ENCODE peak calls at places on chromosomes 7 and 10, in five cellular contexts. N, X, J, I and C are unnamed samples.

GRCh38 chr7:101898019-101898575 is 80.7 kb downstream of the CUX1 start:
- DNase-seq in I (no peak), N (no peak), J (no peak), X (no peak), C (no peak)

GRCh38 chr10:75012471-75012870 is 99.0 kb upstream of the SAMD8 start:
- DNase-seq in J (no peak), X (no peak), I (no peak), N (no peak), C (no peak)

GRCh38 chr10:51023611-51024010 is 50.7 kb upstream of the PRKG1 start:
- DNase-seq in J (no peak), I (no peak), N (no peak), X (no peak), C (no peak)

GRCh38 chr10:73076361-73077183 is 20.1 kb downstream of the P4HA1 start:
- DNase-seq in I (no peak), J (no peak), X (no peak), N (no peak), C (peak)

GRCh38 chr7:50595538-50596102 is 30.4 kb upstream of the DDC start:
- DNase-seq in I (peak), J (no peak), N (no peak), X (peak), C (peak)

GRCh38 chr10:76736848-76737495 is 900.6 kb downstream of the KCNMA1 start:
- DNase-seq in J (peak), X (no peak), N (no peak), I (no peak), C (no peak)

GRCh38 chr10:43931308-43931930 is 282.7 kb upstream of the ZNF32 start:
- DNase-seq in X (no peak), I (no peak), N (no peak), J (no peak), C (no peak)

GRCh38 chr10:64067009-64067606 is 545.9 kb downstream of the REEP3 start:
- DNase-seq in I (no peak), X (no peak), J (no peak), N (no peak), C (no peak)

GRCh38 chr7:80392229-80393169 is 119.4 kb downstream of the GNAT3 start:
- DNase-seq in J (no peak), I (no peak), N (no peak), X (no peak), C (no peak)

GRCh38 chr7:80307251-80307856 is 172.7 kb downstream of the GNAI1 start:
- DNase-seq in N (no peak), J (no peak), X (no peak), I (no peak), C (no peak)

GRCh38 chr10:73874267-73875138 is at the start of gene CAMK2G:
- DNase-seq in J (no peak), I (no peak), N (peak), X (peak), C (peak)

GRCh38 chr7:125363873-125364272 is 434.2 kb upstream of the POT1 start:
- DNase-seq in I (no peak), N (no peak), J (no peak), X (no peak), C (no peak)

GRCh38 chr7:34720289-34720688 is 62.3 kb downstream of the NPSR1 start:
- DNase-seq in N (no peak), J (no peak), X (no peak), I (no peak), C (no peak)

GRCh38 chr10:32412499-32412853 is 33.5 kb upstream of the CCDC7 start:
- DNase-seq in J (peak), X (no peak), I (no peak), N (no peak), C (no peak)

GRCh38 chr10:79984851-79985250 is 35.9 kb upstream of the SFTPD start:
- DNase-seq in N (no peak), X (no peak), I (no peak), J (peak), C (no peak)

GRCh38 chr7:123583821-123584220 is 17.8 kb upstream of the ASB15 start:
- DNase-seq in N (no peak), X (no peak), I (no peak), J (no peak), C (no peak)

GRCh38 chr10:98399784-98400183 is 15.2 kb downstream of the PYROXD2 start:
- DNase-seq in J (no peak), I (no peak), X (no peak), N (no peak), C (no peak)

GRCh38 chr10:69629519-69629896 is 539 bp upstream of the FAM241B start:
- DNase-seq in I (no peak), X (no peak), N (no peak), J (no peak), C (no peak)

GRCh38 chr7:111132833-111133232 is 41.9 kb downstream of the LRRN3 start:
- DNase-seq in J (no peak), I (no peak), X (no peak), N (no peak), C (no peak)

GRCh38 chr10:10353326-10353725 is 664.3 kb upstream of the CELF2 start:
- DNase-seq in J (no peak), N (no peak), I (no peak), X (no peak), C (no peak)

GRCh38 chr7:33155811-33156210 is 26.4 kb downstream of the BBS9 start:
- DNase-seq in N (no peak), I (no peak), X (no peak), J (no peak), C (no peak)

GRCh38 chr10:69497235-69497561 is 45.9 kb downstream of the TSPAN15 start:
- DNase-seq in I (no peak), X (no peak), N (no peak), J (no peak), C (no peak)

GRCh38 chr10:4058514-4059029 is 273.6 kb upstream of the KLF6 start:
- DNase-seq in J (no peak), I (no peak), X (no peak), N (no peak), C (no peak)

GRCh38 chr10:77835669-77836086 is 90.9 kb downstream of the DLG5 start:
- DNase-seq in N (no peak), I (no peak), X (no peak), J (no peak), C (no peak)

GRCh38 chr10:77834943-77835668 is 91.4 kb downstream of the DLG5 start:
- DNase-seq in X (no peak), N (no peak), I (no peak), J (no peak), C (no peak)

GRCh38 chr10:77836299-77836820 is 90.2 kb downstream of the DLG5 start:
- DNase-seq in X (peak), J (no peak), I (no peak), N (no peak), C (peak)

GRCh38 chr10:77837925-77838595 is 88.5 kb downstream of the DLG5 start:
- DNase-seq in X (no peak), J (no peak), I (no peak), N (no peak), C (peak)

DNA sequence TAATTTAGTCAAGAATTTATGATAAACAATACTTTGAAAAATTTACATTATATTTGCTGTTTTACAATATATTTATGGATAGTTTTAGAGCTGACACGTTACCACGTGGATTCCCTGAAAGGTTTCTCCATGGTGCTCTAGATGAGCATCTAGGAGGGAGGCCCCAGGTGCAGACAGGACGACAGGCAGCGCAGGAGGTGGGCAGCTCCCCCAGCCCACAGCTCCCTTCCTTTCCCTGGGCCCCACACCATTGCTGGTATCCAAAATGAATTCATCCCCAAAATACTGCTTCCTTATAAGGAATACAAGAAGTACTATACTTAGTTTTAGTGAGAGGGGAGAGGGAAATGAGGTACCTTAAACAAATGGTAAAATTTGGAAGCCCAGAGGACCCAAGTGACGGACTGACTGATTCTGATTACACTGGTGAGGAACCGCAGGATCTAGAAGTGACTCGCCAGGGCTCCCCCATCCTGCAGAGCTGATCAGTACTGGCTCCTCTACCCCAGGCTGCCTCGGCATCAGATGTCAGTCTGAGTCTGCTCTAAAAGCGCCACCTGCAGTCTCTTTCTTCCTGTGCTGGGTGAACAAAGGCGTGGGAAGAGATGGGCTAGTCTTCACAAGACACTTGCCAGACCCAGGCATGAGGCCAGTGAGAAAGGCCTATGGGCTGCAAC is 89.2 kb downstream of the DLG5 start:
- DNase-seq in I (no peak), J (no peak), X (no peak), N (peak), C (peak)
- TF ChIP-seq CTCF in I (peak), J (peak), X (no peak), N (no peak), C (no peak)

GRCh38 chr10:93815304-93816091 is 57.8 kb downstream of the LGI1 start:
- DNase-seq in I (no peak), N (peak), J (no peak), X (no peak), C (peak)
- TF ChIP-seq CTCF in I (no peak), N (no peak), J (no peak), X (no peak), C (no peak)

GRCh38 chr10:132735341-132735775 is 50.6 kb downstream of the NKX6-2 start:
- DNase-seq in N (no peak), I (no peak), J (no peak), X (no peak), C (no peak)

GRCh38 chr10:132730566-132730953 is 55.4 kb downstream of the NKX6-2 start:
- DNase-seq in N (no peak), J (no peak), I (no peak), X (no peak), C (no peak)

GRCh38 chr10:132735923-132736391 is 50.0 kb downstream of the NKX6-2 start:
- DNase-seq in X (no peak), J (no peak), I (no peak), N (no peak), C (no peak)

GRCh38 chr10:132732518-132732917 is 53.4 kb downstream of the NKX6-2 start:
- DNase-seq in X (no peak), N (no peak), I (no peak), J (no peak), C (no peak)

DNA sequence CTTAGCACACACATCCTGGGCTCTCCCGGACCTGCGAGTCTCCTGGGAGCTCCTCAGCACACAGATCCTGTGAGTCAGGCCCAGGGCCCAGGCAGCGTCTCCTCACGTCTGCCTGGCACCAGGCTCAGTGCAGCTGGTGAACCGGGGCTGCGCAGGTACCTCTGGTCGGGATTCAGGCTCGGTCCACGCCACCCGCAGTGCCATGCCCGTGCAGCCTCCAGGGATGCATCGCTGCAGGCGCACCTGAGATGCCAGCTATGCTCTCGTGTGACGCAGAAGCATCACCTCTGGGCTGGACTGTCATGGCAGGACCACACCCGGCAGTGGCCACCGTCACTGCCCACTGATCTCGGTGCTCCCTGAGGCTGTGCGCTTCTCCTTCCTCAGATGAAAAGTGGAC is 52.0 kb downstream of the NKX6-2 start:
- DNase-seq in J (no peak), X (no peak), I (no peak), N (no peak), C (no peak)
- TF ChIP-seq CTCF in J (no peak), X (no peak), I (no peak), N (no peak), C (no peak)

GRCh38 chr7:44108768-44109750 is 4.9 kb downstream of the AEBP1 start:
- DNase-seq in I (no peak), N (no peak), J (no peak), X (no peak), C (no peak)
- TF ChIP-seq CTCF in I (peak), N (no peak), J (no peak), X (no peak), C (no peak)